ENCODE peak calls at places on chromosomes 1 and 21, in four cellular contexts. I, N, Y and K are unnamed samples.
A peak's percentile ranks its signal among the peaks of the same experiment; 100 is the strongest.

GRCh38 chr1:2482588-2482987 is 6.5 kb downstream of the PLCH2 start:
- DNase-seq in I (no peak), N (peak; percentile 46), Y (no peak), K (no peak)

GRCh38 chr21:46078322-46078981 is 19.5 kb upstream of the COL6A2 start:
- DNase-seq in I (peak; percentile 13), N (no peak), Y (peak; percentile 61), K (peak; percentile 19)

GRCh38 chr1:166956057-166956850 is 19.1 kb downstream of the ILDR2 start:
- DNase-seq in I (no peak), N (no peak), Y (no peak), K (no peak)

GRCh38 chr1:61639937-61640336 is 85.0 kb downstream of the TM2D1 start:
- DNase-seq in I (no peak), N (no peak), Y (no peak), K (no peak)

GRCh38 chr1:203178821-203179220 is 3.2 kb upstream of the MYBPH start:
- DNase-seq in I (no peak), N (no peak), Y (no peak), K (no peak)

GRCh38 chr1:3119748-3120524 is 50.9 kb downstream of the PRDM16 start:
- DNase-seq in I (no peak), N (no peak), Y (no peak), K (no peak)

GRCh38 chr1:48203287-48203900 is 19.1 kb upstream of the SLC5A9 start:
- DNase-seq in I (no peak), N (no peak), Y (no peak), K (no peak)

GRCh38 chr1:59198565-59198964 is 98.3 kb upstream of the FGGY start:
- DNase-seq in I (no peak), N (peak; percentile 19), Y (no peak), K (no peak)

GRCh38 chr1:150152772-150153461 is 3.2 kb downstream of the PLEKHO1 start:
- DNase-seq in I (no peak), N (no peak), Y (no peak), K (no peak)

GRCh38 chr1:16019580-16020277 is 1.9 kb upstream of the HSPB7 start:
- DNase-seq in I (no peak), N (peak; percentile 67), Y (no peak), K (no peak)

GRCh38 chr1:116377564-116378529 is 4.8 kb downstream of the ATP1A1 start:
- DNase-seq in I (peak; percentile 90), N (peak; percentile 77), Y (peak; percentile 79), K (peak; percentile 43)

GRCh38 chr1:45297604-45298356 is 28.9 kb upstream of the HPDL start:
- DNase-seq in I (no peak), N (no peak), Y (peak; percentile 11), K (no peak)

GRCh38 chr1:199685369-199685768 is 342.1 kb upstream of the NR5A2 start:
- DNase-seq in I (no peak), N (no peak), Y (no peak), K (no peak)

GRCh38 chr1:1021010-1021845 is 1.3 kb downstream of the AGRN start:
- DNase-seq in I (peak; percentile 69), N (peak; percentile 80), Y (no peak), K (peak; percentile 79)

GRCh38 chr1:36134805-36135339 is 9.8 kb upstream of the COL8A2 start:
- DNase-seq in I (peak; percentile 65), N (peak; percentile 52), Y (no peak), K (peak; percentile 35)

GRCh38 chr1:86704972-86705632 is 726 bp downstream of the SH3GLB1 start:
- DNase-seq in I (peak; percentile 68), N (peak; percentile 54), Y (peak; percentile 68), K (peak; percentile 63)

GRCh38 chr1:227729144-227729880 is 5.8 kb downstream of the JMJD4 start:
- DNase-seq in I (no peak), N (no peak), Y (no peak), K (no peak)

GRCh38 chr1:4585216-4585615 is 69.2 kb upstream of the AJAP1 start:
- DNase-seq in I (peak; percentile 43), N (no peak), Y (no peak), K (no peak)

GRCh38 chr1:35537788-35538187 is 19.4 kb downstream of the KIAA0319L start:
- DNase-seq in I (no peak), N (no peak), Y (no peak), K (no peak)

GRCh38 chr1:161768986-161769672 is 3.0 kb downstream of the ATF6 start:
- DNase-seq in I (no peak), N (no peak), Y (no peak), K (no peak)

GRCh38 chr1:162632234-162632666 is at the start of gene DDR2:
- DNase-seq in I (peak; percentile 78), N (peak; percentile 23), Y (peak; percentile 93), K (peak; percentile 49)

GRCh38 chr21:46324390-46325072 is 575 bp downstream of the PCNT start:
- DNase-seq in I (peak; percentile 90), N (peak; percentile 81), Y (peak; percentile 77), K (peak; percentile 86)

GRCh38 chr1:162389021-162389818 is 7.7 kb downstream of the C1orf226 start:
- DNase-seq in I (no peak), N (no peak), Y (peak; percentile 9), K (no peak)

GRCh38 chr1:219478811-219479210 is 134.1 kb downstream of the ZC3H11B start:
- DNase-seq in I (no peak), N (no peak), Y (no peak), K (no peak)

GRCh38 chr1:21734526-21734925 is 48.4 kb downstream of the USP48 start:
- DNase-seq in I (no peak), N (no peak), Y (no peak), K (no peak)

GRCh38 chr1:40032240-40032891 is 8.2 kb upstream of the CAP1 start:
- DNase-seq in I (peak; percentile 67), N (peak; percentile 48), Y (peak; percentile 69), K (peak; percentile 45)

GRCh38 chr1:17538428-17539130 is 919 bp upstream of the ARHGEF10L start:
- DNase-seq in I (peak; percentile 59), N (peak; percentile 46), Y (peak; percentile 70), K (peak; percentile 34)

GRCh38 chr1:25478633-25479032 is 47.9 kb downstream of the MACO1 start:
- DNase-seq in I (no peak), N (no peak), Y (no peak), K (no peak)

GRCh38 chr1:12383001-12383400 is 153.2 kb downstream of the VPS13D start:
- DNase-seq in I (no peak), N (no peak), Y (no peak), K (no peak)

GRCh38 chr1:220734571-220735326 is 13.4 kb upstream of the MTARC2 start:
- DNase-seq in I (no peak), N (no peak), Y (no peak), K (peak; percentile 44)

DNA sequence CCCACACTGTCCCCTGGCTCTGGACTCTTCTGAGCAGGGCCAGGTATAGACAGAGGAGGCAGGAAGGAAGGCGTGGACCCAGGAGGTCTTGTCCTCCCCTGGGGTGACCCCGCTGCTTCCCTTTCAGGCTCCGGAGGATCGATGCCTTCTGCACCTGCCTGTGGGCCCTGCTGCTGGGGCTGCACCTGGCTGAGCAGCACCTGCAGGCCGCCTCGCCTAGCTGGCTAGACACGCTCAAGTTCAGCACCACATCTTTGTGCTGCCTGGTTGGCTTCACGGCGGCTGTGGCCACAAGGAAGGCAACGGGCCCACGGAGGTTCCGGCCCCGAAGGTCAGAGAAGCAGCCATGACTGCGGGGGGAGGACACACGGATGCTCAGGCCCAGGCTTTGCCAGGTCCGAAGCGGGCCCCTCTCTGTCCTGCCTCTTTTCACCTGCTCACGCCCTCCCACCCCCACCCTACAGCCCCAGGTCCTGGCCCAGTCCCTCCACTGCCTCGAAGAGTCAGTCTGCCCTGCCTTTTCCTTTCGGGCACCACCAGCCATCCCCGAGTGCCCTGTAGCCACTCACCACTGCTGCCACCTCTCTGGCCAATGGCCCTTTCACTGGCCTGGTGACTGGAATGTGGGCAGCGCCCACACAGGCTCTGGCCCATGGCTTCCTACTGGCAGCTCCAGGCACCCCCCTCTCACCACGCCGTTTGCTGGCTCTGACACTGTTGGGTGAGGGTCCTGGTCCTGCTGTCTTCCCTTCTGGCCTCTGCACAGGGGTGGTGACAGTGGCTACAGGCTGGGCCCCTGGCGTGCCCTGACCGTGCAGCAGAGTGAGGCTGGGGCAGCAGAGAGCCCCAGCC is 13.5 kb downstream of the TMEM201 start:
- DNase-seq in I (no peak), N (no peak), Y (no peak), K (no peak)
- H3K36me3 ChIP-seq in I (no peaks in the 10 kb centered on the region), N (peaks cover 21% of the 10 kb centered on the region), Y (peaks cover 36% of the 10 kb centered on the region), K (peaks cover 5% of the 10 kb centered on the region)

DNA sequence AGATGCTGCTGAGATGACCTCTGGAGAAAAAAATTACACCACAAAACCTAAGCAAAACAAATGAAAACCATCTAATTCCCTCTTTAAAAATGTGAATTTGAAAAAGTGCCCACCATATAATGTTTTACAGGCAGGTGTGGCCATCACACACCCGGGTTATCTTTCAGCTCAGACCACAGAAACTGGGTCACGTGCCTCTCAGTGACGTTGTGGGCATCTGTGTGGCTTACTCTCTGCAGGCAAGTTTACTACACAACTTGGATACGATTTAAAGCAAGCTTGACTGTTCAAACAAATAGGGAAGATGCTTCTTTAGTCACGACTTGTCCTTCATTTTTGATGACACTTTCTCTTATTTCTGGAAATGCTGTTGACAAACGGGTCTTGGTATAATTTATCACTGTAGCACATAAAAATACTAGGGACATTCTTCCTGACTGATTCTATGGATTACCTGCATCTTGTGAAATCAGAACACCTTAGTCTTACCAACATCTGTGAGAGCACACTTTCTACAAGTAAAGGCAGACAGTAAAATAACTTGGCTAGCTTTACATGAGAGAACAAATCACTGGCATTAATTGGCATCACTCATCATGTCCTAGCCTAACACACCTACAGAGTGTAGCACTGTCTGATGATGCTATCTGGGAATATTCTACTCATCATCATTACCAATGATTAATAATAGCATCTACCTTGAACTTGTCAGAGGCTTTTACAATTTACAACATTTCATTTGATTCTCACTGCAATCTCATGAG is 89.3 kb upstream of the EDEM3 start:
- DNase-seq in I (no peak), N (no peak), Y (no peak), K (no peak)
- H3K4me3 ChIP-seq in I (no peak overlapping the region), N (no peak overlapping the region), Y (no peak overlapping the region), K (no peak overlapping the region)

DNA sequence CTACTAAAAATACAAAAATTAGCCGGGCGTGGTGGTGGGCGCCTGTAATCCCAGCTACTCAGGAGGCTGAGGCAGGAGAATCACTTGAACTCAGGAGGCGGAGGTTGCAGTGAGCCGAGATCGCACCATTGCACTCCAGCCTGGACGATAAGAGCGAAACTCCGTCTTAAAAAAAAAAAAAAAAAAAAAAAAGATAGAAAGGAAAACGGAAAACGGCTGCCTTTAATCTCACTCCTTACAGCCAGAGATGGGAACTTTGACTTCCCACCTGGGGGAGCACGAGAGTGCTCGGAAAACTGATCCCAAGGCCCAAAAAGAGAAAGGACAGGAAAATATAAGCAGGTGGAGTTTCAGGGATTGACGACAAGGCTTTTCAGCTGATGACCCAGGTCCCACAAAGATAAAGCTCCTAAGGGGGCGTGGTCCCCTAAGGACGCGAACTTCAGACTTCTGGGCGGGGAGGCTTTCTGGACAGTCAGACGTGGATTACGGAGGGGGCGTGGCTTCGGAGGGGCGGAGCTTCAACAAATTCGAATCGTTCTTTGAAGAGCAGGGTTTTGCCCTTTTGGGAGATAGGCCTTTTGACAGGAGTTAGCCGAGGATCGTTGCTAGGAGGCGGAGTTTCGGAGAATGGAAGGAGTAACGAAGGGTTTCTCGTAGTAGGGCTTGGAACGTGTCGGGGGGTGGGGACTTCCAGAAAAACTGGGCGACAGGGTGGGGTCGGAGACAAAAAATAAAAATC is 966 bp upstream of the CKS1B start:
- DNase-seq in I (peak; percentile 98), N (peak; percentile 97), Y (peak; percentile 99), K (peak; percentile 99)
- TF ChIP-seq CTCF in I (no peak), N (peak; percentile 26), Y (peak; percentile 29), K (no peak)

DNA sequence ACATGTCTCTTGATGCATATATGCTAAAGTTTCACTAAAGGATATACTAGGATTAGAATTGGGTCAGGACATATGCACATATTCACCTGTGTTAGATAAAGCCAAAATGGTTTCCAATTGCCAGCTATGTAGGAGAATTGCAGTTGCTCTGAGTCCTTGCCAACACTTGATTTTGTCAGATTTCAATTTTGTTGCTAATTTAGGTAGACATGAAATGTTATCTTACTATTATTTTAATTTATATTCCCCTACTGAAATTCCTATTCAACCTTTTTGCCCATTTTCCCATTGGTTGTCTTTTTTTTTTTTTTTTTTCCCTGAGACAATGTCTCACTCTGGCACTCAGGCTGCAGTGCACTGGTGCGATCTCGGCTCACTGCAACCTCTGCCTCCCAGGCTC is 13.4 kb downstream of the HDAC1 start:
- DNase-seq in I (no peak), N (no peak), Y (no peak), K (no peak)
- H3K36me3 ChIP-seq in I (peaks cover 3% of the 10 kb centered on the region), N (peaks cover 18% of the 10 kb centered on the region), Y (peaks cover 32% of the 10 kb centered on the region), K (peaks cover 16% of the 10 kb centered on the region)